ENCODE peak calls at places on chromosome 2, in seven cellular contexts. G is GM12892, H is H1, C is HepG2, X is K562, N is SK-N-SH, M is GM12878. L is an unnamed sample.

GRCh38 chr2:86037141-86037794 is 68.4 kb downstream of the POLR1A start:
- DNase-seq in N (no peak), H (no peak), C (no peak), X (no peak), G (no peak), M (no peak), L (no peak)

GRCh38 chr2:183665403-183665802 is 541.2 kb downstream of the NUP35 start:
- DNase-seq in G (no peak), X (no peak), H (no peak), N (no peak), C (no peak), M (no peak), L (no peak)

GRCh38 chr2:43749583-43749982 is 24.3 kb upstream of the DYNC2LI1 start:
- DNase-seq in M (no peak), X (no peak), N (no peak), G (no peak), H (no peak), C (no peak), L (no peak)

GRCh38 chr2:20796374-20796791 is 26.5 kb downstream of the LDAH start:
- DNase-seq in M (no peak), G (no peak), H (no peak), N (no peak), X (no peak), C (peak; percentile 35), L (no peak)

GRCh38 chr2:60311524-60311923 is 241.9 kb downstream of the BCL11A start:
- DNase-seq in H (no peak), G (no peak), N (no peak), M (no peak), C (no peak), X (no peak), L (no peak)

GRCh38 chr2:64750817-64751285 is 97.1 kb upstream of the SERTAD2 start:
- DNase-seq in N (no peak), X (peak; percentile 97), H (peak; percentile 96), M (peak; percentile 99), C (peak; percentile 99), G (no peak), L (no peak)

GRCh38 chr2:232043966-232044365 is 82.5 kb downstream of the DIS3L2 start:
- DNase-seq in N (no peak), C (no peak), G (no peak), H (no peak), X (no peak), M (no peak), L (no peak)

GRCh38 chr2:43138441-43138840 is 88.0 kb downstream of the ZFP36L2 start:
- DNase-seq in X (no peak), G (no peak), M (no peak), N (no peak), C (no peak), H (no peak), L (no peak)

GRCh38 chr2:197054437-197054836 is 127.9 kb upstream of the PGAP1 start:
- DNase-seq in X (no peak), G (no peak), N (no peak), M (no peak), C (no peak), H (no peak), L (no peak)

GRCh38 chr2:6922201-6922656 is 5.0 kb downstream of the RNF144A start:
- DNase-seq in X (peak; percentile 28), N (peak; percentile 47), M (no peak), H (no peak), G (no peak), C (peak; percentile 84), L (no peak)

GRCh38 chr2:68766378-68766845 is 31.8 kb downstream of the ARHGAP25 start:
- DNase-seq in H (no peak), X (no peak), G (no peak), M (no peak), C (no peak), N (no peak), L (no peak)

GRCh38 chr2:128381001-128381938 is 62.6 kb upstream of the HS6ST1 start:
- DNase-seq in N (peak; percentile 61), X (no peak), G (no peak), M (no peak), C (peak; percentile 68), H (no peak), L (no peak)

GRCh38 chr2:105409717-105410116 is 10.9 kb upstream of the FHL2 start:
- DNase-seq in C (no peak), X (no peak), G (no peak), H (peak; percentile 27), M (no peak), N (no peak), L (no peak)

GRCh38 chr2:154914606-154915005 is 216.1 kb downstream of the KCNJ3 start:
- DNase-seq in G (no peak), C (no peak), M (no peak), H (no peak), N (no peak), X (no peak), L (no peak)

GRCh38 chr2:133324150-133324561 is 244.1 kb downstream of the NCKAP5 start:
- DNase-seq in G (no peak), M (no peak), N (no peak), H (no peak), C (no peak), X (no peak), L (no peak)

GRCh38 chr2:133317161-133317560 is 251.1 kb downstream of the NCKAP5 start:
- DNase-seq in C (no peak), M (no peak), X (no peak), H (no peak), G (no peak), N (no peak), L (no peak)

GRCh38 chr2:133326651-133327397 is 241.4 kb downstream of the NCKAP5 start:
- DNase-seq in X (no peak), N (no peak), M (no peak), H (no peak), G (no peak), C (no peak), L (no peak)

GRCh38 chr2:133322909-133323308 is 245.4 kb downstream of the NCKAP5 start:
- DNase-seq in M (no peak), N (no peak), G (no peak), H (no peak), X (no peak), C (no peak), L (no peak)
- TF ChIP-seq TAF1 in M (no peak), N (no peak), G (no peak), H (no peak), X (no peak), C (no peak), L (no peak)

GRCh38 chr2:160207271-160207670 is 7.2 kb upstream of the ITGB6 start:
- DNase-seq in C (no peak), N (no peak), G (no peak), X (no peak), H (no peak), M (no peak), L (no peak)

GRCh38 chr2:160207804-160208661 is 8.0 kb upstream of the ITGB6 start:
- DNase-seq in H (no peak), M (peak; percentile 26), G (no peak), N (peak; percentile 66), X (no peak), C (peak; percentile 70), L (no peak)

GRCh38 chr2:160210599-160211138 is 10.6 kb upstream of the ITGB6 start:
- DNase-seq in N (peak; percentile 52), H (peak; percentile 89), X (peak; percentile 70), C (peak; percentile 60), M (peak; percentile 75), G (peak; percentile 48), L (peak; percentile 55)

GRCh38 chr2:160208662-160209229 is 8.7 kb upstream of the ITGB6 start:
- DNase-seq in H (no peak), G (no peak), X (no peak), N (no peak), C (no peak), M (no peak), L (no peak)

DNA sequence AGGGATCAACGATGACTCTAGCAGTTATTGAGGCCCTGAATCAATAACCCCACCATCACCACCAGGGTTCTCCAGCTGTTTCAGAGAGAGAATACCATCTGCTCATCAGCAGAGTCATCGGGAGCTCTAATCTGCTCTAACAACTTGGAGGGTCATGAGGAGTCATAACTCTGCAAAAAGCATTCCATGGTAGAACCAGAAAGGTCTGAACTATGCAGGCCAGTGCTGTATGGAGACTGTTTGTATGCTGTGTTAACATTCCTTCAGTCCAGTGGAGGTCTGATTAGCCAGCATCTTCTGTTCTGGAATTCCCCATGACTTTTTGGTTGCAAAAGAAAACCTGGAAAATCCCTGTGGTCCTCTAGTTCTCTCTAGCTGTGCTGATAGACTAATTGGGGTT is 9.4 kb upstream of the ITGB6 start:
- DNase-seq in H (no peak), G (no peak), C (no peak), X (no peak), M (peak; percentile 37), N (no peak), L (no peak)
- TF ChIP-seq TAF1 in H (no peak), G (no peak), C (no peak), X (no peak), M (no peak), N (no peak), L (no peak)

GRCh38 chr2:205768815-205769493 is 86.7 kb downstream of the NRP2 start:
- DNase-seq in M (no peak), G (no peak), N (no peak), H (no peak), C (no peak), X (no peak), L (no peak)

GRCh38 chr2:205766765-205767359 is 84.6 kb downstream of the NRP2 start:
- DNase-seq in C (peak; percentile 55), M (no peak), X (peak; percentile 40), G (no peak), H (peak; percentile 73), N (peak; percentile 75), L (peak; percentile 35)

GRCh38 chr2:205768341-205768740 is 86.0 kb downstream of the NRP2 start:
- DNase-seq in C (no peak), H (no peak), M (no peak), N (no peak), G (no peak), X (no peak), L (no peak)

GRCh38 chr2:205769494-205769848 is 87.2 kb downstream of the NRP2 start:
- DNase-seq in G (no peak), X (no peak), H (no peak), M (no peak), C (no peak), N (no peak), L (no peak)

GRCh38 chr2:205767617-205768016 is 85.3 kb downstream of the NRP2 start:
- DNase-seq in M (no peak), C (no peak), H (no peak), G (no peak), X (no peak), N (no peak), L (no peak)
- TF ChIP-seq TAF1 in M (no peak), C (no peak), H (no peak), G (no peak), X (no peak), N (no peak), L (no peak)

GRCh38 chr2:112583497-112584133 is 794 bp upstream of the CHCHD5 start:
- DNase-seq in G (no peak), C (peak; percentile 75), X (peak; percentile 47), M (no peak), N (peak; percentile 22), H (no peak), L (no peak)

GRCh38 chr2:112577756-112578155 is 6.7 kb upstream of the CHCHD5 start:
- DNase-seq in X (no peak), M (no peak), H (no peak), G (no peak), C (no peak), N (no peak), L (no peak)

GRCh38 chr2:112582314-112582746 is 2.1 kb upstream of the CHCHD5 start:
- DNase-seq in N (peak; percentile 34), H (no peak), C (peak; percentile 60), X (peak; percentile 34), G (no peak), M (no peak), L (no peak)

GRCh38 chr2:112579280-112579679 is 5.1 kb upstream of the CHCHD5 start:
- DNase-seq in X (no peak), M (no peak), C (no peak), N (no peak), H (no peak), G (no peak), L (no peak)

GRCh38 chr2:112580084-112580483 is 4.3 kb upstream of the CHCHD5 start:
- DNase-seq in G (no peak), M (no peak), N (no peak), C (no peak), X (no peak), H (no peak), L (no peak)
- TF ChIP-seq TAF1 in G (no peak), M (no peak), N (no peak), C (no peak), X (no peak), H (no peak), L (no peak)

L was measured in GM12891.